ENCODE peak calls at places on chromosome 10, in four cellular contexts. One of them, this sample, is unnamed.
A peak's percentile ranks its signal among the peaks of the same experiment; 100 is the strongest.

GRCh38 chr10:98425511-98426352 is 10.8 kb upstream of the PYROXD2 start:
- DNase-seq in EH: peak; percentile 45
- DNase-seq in naive thymus-derived CD8-positive, alpha-beta T cell: peak; percentile 28
- DNase-seq in NCI-H460: peak; percentile 54
- DNase-seq in this sample: peak; percentile 45

GRCh38 chr10:6123467-6124042 is 34.7 kb downstream of the RBM17 start:
- DNase-seq in EH: no peak
- DNase-seq in naive thymus-derived CD8-positive, alpha-beta T cell: no peak
- DNase-seq in NCI-H460: no peak
- DNase-seq in this sample: no peak

GRCh38 chr10:110363572-110364411 is 59.1 kb upstream of the SMNDC1 start:
- DNase-seq in EH: no peak
- DNase-seq in naive thymus-derived CD8-positive, alpha-beta T cell: no peak
- DNase-seq in NCI-H460: no peak
- DNase-seq in this sample: no peak

GRCh38 chr10:109998513-109998912 is 9.3 kb upstream of the ADD3 start:
- DNase-seq in EH: no peak
- DNase-seq in naive thymus-derived CD8-positive, alpha-beta T cell: no peak
- DNase-seq in NCI-H460: no peak
- DNase-seq in this sample: no peak

GRCh38 chr10:68992721-68993440 is 4.3 kb downstream of the KIFBP start:
- DNase-seq in EH: peak; percentile 98
- DNase-seq in naive thymus-derived CD8-positive, alpha-beta T cell: no peak
- DNase-seq in NCI-H460: no peak
- DNase-seq in this sample: peak; percentile 92

GRCh38 chr10:92291610-92291859 is 568 bp downstream of the MARCHF5 start:
- DNase-seq in EH: no peak
- DNase-seq in naive thymus-derived CD8-positive, alpha-beta T cell: no peak
- DNase-seq in NCI-H460: no peak
- DNase-seq in this sample: peak; percentile 20

GRCh38 chr10:71005337-71006305 is 117.3 kb upstream of the PCBD1 start:
- DNase-seq in EH: no peak
- DNase-seq in naive thymus-derived CD8-positive, alpha-beta T cell: no peak
- DNase-seq in NCI-H460: no peak
- DNase-seq in this sample: no peak

GRCh38 chr10:80484243-80484642 is 30.1 kb downstream of the TSPAN14 start:
- DNase-seq in EH: no peak
- DNase-seq in naive thymus-derived CD8-positive, alpha-beta T cell: no peak
- DNase-seq in NCI-H460: no peak
- DNase-seq in this sample: no peak

GRCh38 chr10:124614003-124614659 is 130.0 kb downstream of the FAM53B start:
- DNase-seq in EH: no peak
- DNase-seq in naive thymus-derived CD8-positive, alpha-beta T cell: no peak
- DNase-seq in NCI-H460: no peak
- DNase-seq in this sample: no peak

GRCh38 chr10:62588116-62588515 is 213.9 kb downstream of the ZNF365 start:
- DNase-seq in EH: no peak
- DNase-seq in naive thymus-derived CD8-positive, alpha-beta T cell: no peak
- DNase-seq in NCI-H460: no peak
- DNase-seq in this sample: no peak

GRCh38 chr10:30313579-30314376 is 35.3 kb downstream of the MTPAP start:
- DNase-seq in EH: no peak
- DNase-seq in naive thymus-derived CD8-positive, alpha-beta T cell: no peak
- DNase-seq in NCI-H460: no peak
- DNase-seq in this sample: no peak

GRCh38 chr10:30413996-30414576 is 19.9 kb upstream of the MAP3K8 start:
- DNase-seq in EH: peak; percentile 74
- DNase-seq in naive thymus-derived CD8-positive, alpha-beta T cell: no peak
- DNase-seq in NCI-H460: peak; percentile 59
- DNase-seq in this sample: peak; percentile 60

GRCh38 chr10:111762114-111762513 is 421.5 kb downstream of the GPAM start:
- DNase-seq in EH: no peak
- DNase-seq in naive thymus-derived CD8-positive, alpha-beta T cell: no peak
- DNase-seq in NCI-H460: no peak
- DNase-seq in this sample: no peak

GRCh38 chr10:106680061-106680460 is 484.4 kb downstream of the SORCS1 start:
- DNase-seq in EH: peak; percentile 54
- DNase-seq in naive thymus-derived CD8-positive, alpha-beta T cell: no peak
- DNase-seq in NCI-H460: no peak
- DNase-seq in this sample: peak; percentile 57

GRCh38 chr10:109504401-109504800 is 418.9 kb downstream of the XPNPEP1 start:
- DNase-seq in EH: peak; percentile 26
- DNase-seq in naive thymus-derived CD8-positive, alpha-beta T cell: no peak
- DNase-seq in NCI-H460: no peak
- DNase-seq in this sample: peak; percentile 49